ENCODE peak calls at places on chromosomes 7 and 10, in seven cellular contexts. One of them, this sample, is unnamed.

GRCh38 chr7:114048386-114049235 is 129.8 kb upstream of the PPP1R3A start:
- DNase-seq in RWPE1: peak
- DNase-seq in GM23248: peak
- DNase-seq in WERI-Rb-1: no peak
- DNase-seq in cardiac muscle cell: peak
- DNase-seq in fibroblast of gingiva: peak
- DNase-seq in EH: peak
- DNase-seq in this sample: no peak

GRCh38 chr10:84296071-84296981 is 32.1 kb upstream of the CCSER2 start:
- DNase-seq in cardiac muscle cell: peak
- DNase-seq in WERI-Rb-1: no peak
- DNase-seq in EH: peak
- DNase-seq in GM23248: peak
- DNase-seq in RWPE1: no peak
- DNase-seq in fibroblast of gingiva: peak
- DNase-seq in this sample: no peak

GRCh38 chr7:129160161-129160911 is 15.8 kb downstream of the TSPAN33 start:
- DNase-seq in GM23248: no peak
- DNase-seq in cardiac muscle cell: no peak
- DNase-seq in fibroblast of gingiva: no peak
- DNase-seq in EH: no peak
- DNase-seq in WERI-Rb-1: no peak
- DNase-seq in RWPE1: no peak
- DNase-seq in this sample: no peak

GRCh38 chr10:35506741-35507140 is 98.4 kb upstream of the GJD4 start:
- DNase-seq in EH: no peak
- DNase-seq in WERI-Rb-1: no peak
- DNase-seq in GM23248: no peak
- DNase-seq in RWPE1: no peak
- DNase-seq in fibroblast of gingiva: no peak
- DNase-seq in cardiac muscle cell: no peak
- DNase-seq in this sample: no peak

GRCh38 chr10:116268976-116269375 is 4.0 kb downstream of the GFRA1 start:
- DNase-seq in fibroblast of gingiva: no peak
- DNase-seq in cardiac muscle cell: no peak
- DNase-seq in GM23248: no peak
- DNase-seq in WERI-Rb-1: no peak
- DNase-seq in EH: no peak
- DNase-seq in RWPE1: no peak
- DNase-seq in this sample: no peak

GRCh38 chr7:158700008-158700407 is 4.6 kb downstream of the NCAPG2 start:
- DNase-seq in EH: no peak
- DNase-seq in RWPE1: no peak
- DNase-seq in fibroblast of gingiva: no peak
- DNase-seq in GM23248: no peak
- DNase-seq in cardiac muscle cell: no peak
- DNase-seq in WERI-Rb-1: no peak
- DNase-seq in this sample: no peak

GRCh38 chr10:103564799-103565365 is 71.4 kb downstream of the NEURL1 start:
- DNase-seq in GM23248: peak
- DNase-seq in EH: no peak
- DNase-seq in WERI-Rb-1: peak
- DNase-seq in RWPE1: no peak
- DNase-seq in fibroblast of gingiva: no peak
- DNase-seq in cardiac muscle cell: peak
- DNase-seq in this sample: no peak

GRCh38 chr10:19945275-19945674 is 129.0 kb downstream of the PLXDC2 start:
- DNase-seq in RWPE1: no peak
- DNase-seq in GM23248: no peak
- DNase-seq in fibroblast of gingiva: peak
- DNase-seq in cardiac muscle cell: peak
- DNase-seq in EH: no peak
- DNase-seq in WERI-Rb-1: no peak
- DNase-seq in this sample: no peak

GRCh38 chr10:15348579-15348978 is 22.5 kb downstream of the FAM171A1 start:
- DNase-seq in cardiac muscle cell: peak
- DNase-seq in RWPE1: no peak
- DNase-seq in GM23248: peak
- DNase-seq in fibroblast of gingiva: peak
- DNase-seq in WERI-Rb-1: no peak
- DNase-seq in EH: peak
- DNase-seq in this sample: no peak

GRCh38 chr7:107398161-107398560 is 71.7 kb upstream of the GPR22 start:
- DNase-seq in WERI-Rb-1: no peak
- DNase-seq in fibroblast of gingiva: no peak
- DNase-seq in GM23248: no peak
- DNase-seq in EH: no peak
- DNase-seq in RWPE1: no peak
- DNase-seq in cardiac muscle cell: no peak
- DNase-seq in this sample: no peak

GRCh38 chr10:118621304-118621942 is 26.0 kb upstream of the PRLHR start:
- DNase-seq in RWPE1: no peak
- DNase-seq in WERI-Rb-1: no peak
- DNase-seq in fibroblast of gingiva: no peak
- DNase-seq in GM23248: no peak
- DNase-seq in cardiac muscle cell: no peak
- DNase-seq in EH: peak
- DNase-seq in this sample: no peak